ENCODE peak calls at places on chromosomes 13 and 19, in four cellular contexts. S is epithelial cell of esophagus, R is breast epithelium, U is foreskin fibroblast. H is an unnamed sample.

GRCh38 chr19:37466277-37466797 is 907 bp downstream of the ZNF569 start:
- DNase-seq in U (no peak), R (no peak), S (no peak), H (no peak)

GRCh38 chr19:17686592-17687042 is 1.5 kb downstream of the UNC13A start:
- DNase-seq in U (peak; percentile 61), S (no peak), R (no peak), H (no peak)

GRCh38 chr19:58566989-58567388 is 6.1 kb downstream of the MZF1 start:
- DNase-seq in U (no peak), R (peak; percentile 15), S (no peak), H (no peak)

GRCh38 chr19:10339380-10339960 is at the start of gene ICAM3:
- DNase-seq in U (no peak), R (no peak), S (no peak), H (no peak)

GRCh38 chr13:78608705-78609463 is 5.5 kb upstream of the POU4F1 start:
- DNase-seq in S (no peak), R (no peak), U (peak; percentile 24), H (no peak)

GRCh38 chr19:53644061-53644816 is 12.4 kb downstream of the DPRX start:
- DNase-seq in S (no peak), U (no peak), R (no peak), H (no peak)

GRCh38 chr19:16594131-16594586 is 21.9 kb upstream of the SLC35E1 start:
- DNase-seq in S (no peak), R (no peak), U (no peak), H (no peak)

GRCh38 chr19:49488046-49488862 is 846 bp downstream of the RPL13A start:
- DNase-seq in U (peak; percentile 16), R (no peak), S (no peak), H (no peak)

GRCh38 chr19:3655402-3656072 is 28.9 kb upstream of the CACTIN start:
- DNase-seq in S (peak; percentile 83), R (no peak), U (peak; percentile 99), H (no peak)

GRCh38 chr19:49954092-49954825 is 6.7 kb downstream of the SIGLEC11 start:
- DNase-seq in R (peak; percentile 43), U (peak; percentile 41), S (peak; percentile 54), H (no peak)

GRCh38 chr13:46181799-46182490 is at the start of gene LCP1:
- DNase-seq in R (no peak), S (no peak), U (no peak), H (no peak)

GRCh38 chr19:45321848-45322247 is 827 bp downstream of the CKM start:
- DNase-seq in U (no peak), R (no peak), S (no peak), H (no peak)

GRCh38 chr19:43936219-43936618 is 1.1 kb upstream of the ZNF45 start:
- DNase-seq in S (no peak), R (no peak), U (no peak), H (peak; percentile 68)

GRCh38 chr13:62643007-62643483 is 1227.4 kb upstream of the PCDH20 start:
- DNase-seq in U (peak; percentile 27), R (no peak), S (peak; percentile 48), H (no peak)

GRCh38 chr13:75800545-75800944 is 164.4 kb downstream of the LMO7 start:
- DNase-seq in U (no peak), S (no peak), R (no peak), H (no peak)

GRCh38 chr13:100526299-100527030 is 62.1 kb downstream of the GGACT start:
- DNase-seq in S (no peak), U (peak; percentile 13), R (no peak), H (no peak)

GRCh38 chr19:3783660-3784584 is 2.3 kb downstream of the MATK start:
- DNase-seq in S (no peak), R (no peak), U (no peak), H (no peak)

GRCh38 chr13:77697208-77698103 is at the start of gene SLAIN1:
- DNase-seq in S (peak; percentile 22), R (peak; percentile 73), U (peak; percentile 59), H (no peak)

GRCh38 chr13:45518525-45519235 is 53.9 kb downstream of the COG3 start:
- DNase-seq in S (peak; percentile 94), R (no peak), U (peak; percentile 81), H (no peak)

GRCh38 chr13:26605845-26606244 is 48.4 kb downstream of the WASF3 start:
- DNase-seq in S (no peak), R (no peak), U (no peak), H (no peak)

GRCh38 chr19:13150187-13150918 is at the start of the genes IER2 and STX10:
- DNase-seq in S (peak; percentile 97), R (peak; percentile 97), U (peak; percentile 99), H (peak; percentile 91)

GRCh38 chr19:49214701-49215100 is 57.1 kb downstream of the TRPM4 start:
- DNase-seq in S (no peak), R (no peak), U (no peak), H (no peak)

GRCh38 chr19:18223860-18224524 is 2.2 kb downstream of the PDE4C start:
- DNase-seq in S (no peak), R (no peak), U (peak; percentile 33), H (no peak)

GRCh38 chr19:461664-462551 is 1.1 kb upstream of the SHC2 start:
- DNase-seq in S (no peak), R (no peak), U (peak; percentile 27), H (no peak)

GRCh38 chr13:42760949-42761348 is 20.4 kb upstream of the FAM216B start:
- DNase-seq in U (no peak), R (no peak), S (no peak), H (no peak)

GRCh38 chr13:39565036-39565949 is 37.7 kb downstream of the LHFPL6 start:
- DNase-seq in U (peak; percentile 92), R (no peak), S (peak; percentile 85), H (no peak)

GRCh38 chr19:4871711-4872110 is 4.2 kb upstream of the PLIN3 start:
- DNase-seq in R (no peak), S (no peak), U (no peak), H (no peak)
- H3K4me3 ChIP-seq in R (no peak overlapping the region), S (no peak overlapping the region), U (no peak overlapping the region), H (no peak overlapping the region)

GRCh38 chr13:43786766-43787517 is at the start of gene ENOX1:
- DNase-seq in U (peak; percentile 92), S (peak; percentile 63), R (no peak), H (no peak)
- TF ChIP-seq CTCF in U (peak; percentile 14), S (no peak), R (no peak), H (peak; percentile 53)

GRCh38 chr13:110234532-110234931 is 72.4 kb downstream of the COL4A1 start:
- DNase-seq in S (no peak), R (no peak), U (no peak), H (no peak)

GRCh38 chr13:110232756-110233155 is 74.2 kb downstream of the COL4A1 start:
- DNase-seq in S (no peak), U (peak; percentile 86), R (no peak), H (no peak)

GRCh38 chr13:110233181-110233641 is 73.7 kb downstream of the COL4A1 start:
- DNase-seq in R (no peak), S (no peak), U (peak; percentile 94), H (no peak)

GRCh38 chr13:110232146-110232545 is 74.8 kb downstream of the COL4A1 start:
- DNase-seq in U (peak; percentile 29), S (no peak), R (no peak), H (no peak)

GRCh38 chr13:110233682-110234280 is 73.2 kb downstream of the COL4A1 start:
- DNase-seq in R (no peak), S (no peak), U (peak; percentile 61), H (no peak)
- H3K4me3 ChIP-seq in R (peak overlapping the region; percentile 25), S (no peak overlapping the region), U (peak overlapping the region; percentile 44), H (no peak overlapping the region)

DNA sequence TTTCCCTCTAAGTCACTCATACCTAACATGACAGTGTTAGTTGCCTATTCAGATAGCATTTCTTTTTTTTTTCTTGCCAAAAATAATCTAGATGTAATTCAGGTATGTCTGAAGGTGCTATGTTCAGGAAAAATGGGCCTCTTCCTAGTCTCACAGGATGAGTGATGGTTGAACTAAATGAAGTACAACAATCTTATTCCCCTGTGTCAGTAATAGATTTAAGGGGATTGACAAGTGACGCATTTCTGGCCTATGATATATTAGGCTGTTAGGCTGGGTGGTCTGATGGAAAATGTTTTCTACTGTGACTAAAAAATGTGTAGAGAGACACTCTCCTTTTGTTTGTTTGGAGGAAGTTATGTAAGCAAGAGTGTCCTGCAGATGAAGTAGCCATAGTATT is 878.7 kb upstream of the SLITRK1 start:
- DNase-seq in S (no peak), R (no peak), U (no peak), H (no peak)
- TF ChIP-seq CTCF in S (no peak), R (no peak), U (no peak), H (no peak)

GRCh38 chr13:27977476-27978300 is 8.6 kb upstream of the CDX2 start:
- DNase-seq in U (peak; percentile 32), R (no peak), S (no peak), H (no peak)
- H3K4me3 ChIP-seq in U (no peak overlapping the region), R (no peak overlapping the region), S (no peak overlapping the region), H (no peak overlapping the region)